ENCODE peak calls at places on chromosome 1, in nine cellular contexts. I, K, L, R, J, E, A, V and Z are unnamed samples. For H3K4me1, the result is how much of the 10 kb centered on the place peaks cover.

GRCh38 chr1:29050141-29050540 is 73.6 kb downstream of the TMEM200B start:
- DNase-seq in I (no peak), K (no peak), L (no peak), R (no peak), J (no peak), E (no peak), A (no peak), V (no peak), Z (no peak)

GRCh38 chr1:234707641-234708040 is 97.7 kb upstream of the IRF2BP2 start:
- DNase-seq in I (no peak), K (no peak), L (no peak), R (peak), J (no peak), E (no peak), A (no peak), V (no peak), Z (no peak)

GRCh38 chr1:108107658-108108057 is 92.5 kb downstream of the SLC25A24 start:
- DNase-seq in I (peak), K (no peak), L (peak), R (no peak), J (no peak), E (peak), A (no peak), V (no peak), Z (no peak)

GRCh38 chr1:66302810-66303209 is 231.1 kb upstream of the SGIP1 start:
- DNase-seq in I (peak), K (no peak), L (peak), R (no peak), J (no peak), E (no peak), A (no peak), V (no peak), Z (no peak)

GRCh38 chr1:31199301-31199790 is 40.3 kb downstream of the NKAIN1 start:
- DNase-seq in I (no peak), K (no peak), L (no peak), R (no peak), J (no peak), E (no peak), A (no peak), V (no peak), Z (no peak)

GRCh38 chr1:37622131-37622530 is 12.6 kb downstream of the RSPO1 start:
- DNase-seq in I (no peak), K (no peak), L (peak), R (no peak), J (no peak), E (no peak), A (no peak), V (no peak), Z (no peak)

GRCh38 chr1:20376880-20377494 is 86.3 kb downstream of the VWA5B1 start:
- DNase-seq in I (no peak), K (peak), L (peak), R (peak), J (no peak), E (peak), A (peak), V (no peak), Z (peak)

GRCh38 chr1:219414250-219414649 is 198.7 kb downstream of the ZC3H11B start:
- DNase-seq in I (no peak), K (no peak), L (no peak), R (no peak), J (no peak), E (no peak), A (no peak), V (no peak), Z (no peak)

GRCh38 chr1:205998457-205999241 is 4.5 kb downstream of the RAB7B start:
- DNase-seq in I (no peak), K (no peak), L (no peak), R (no peak), J (peak), E (no peak), A (peak), V (no peak), Z (no peak)

GRCh38 chr1:206703647-206704046 is 18.9 kb downstream of the MAPKAPK2 start:
- DNase-seq in I (no peak), K (no peak), L (no peak), R (no peak), J (peak), E (no peak), A (no peak), V (no peak), Z (no peak)

DNA sequence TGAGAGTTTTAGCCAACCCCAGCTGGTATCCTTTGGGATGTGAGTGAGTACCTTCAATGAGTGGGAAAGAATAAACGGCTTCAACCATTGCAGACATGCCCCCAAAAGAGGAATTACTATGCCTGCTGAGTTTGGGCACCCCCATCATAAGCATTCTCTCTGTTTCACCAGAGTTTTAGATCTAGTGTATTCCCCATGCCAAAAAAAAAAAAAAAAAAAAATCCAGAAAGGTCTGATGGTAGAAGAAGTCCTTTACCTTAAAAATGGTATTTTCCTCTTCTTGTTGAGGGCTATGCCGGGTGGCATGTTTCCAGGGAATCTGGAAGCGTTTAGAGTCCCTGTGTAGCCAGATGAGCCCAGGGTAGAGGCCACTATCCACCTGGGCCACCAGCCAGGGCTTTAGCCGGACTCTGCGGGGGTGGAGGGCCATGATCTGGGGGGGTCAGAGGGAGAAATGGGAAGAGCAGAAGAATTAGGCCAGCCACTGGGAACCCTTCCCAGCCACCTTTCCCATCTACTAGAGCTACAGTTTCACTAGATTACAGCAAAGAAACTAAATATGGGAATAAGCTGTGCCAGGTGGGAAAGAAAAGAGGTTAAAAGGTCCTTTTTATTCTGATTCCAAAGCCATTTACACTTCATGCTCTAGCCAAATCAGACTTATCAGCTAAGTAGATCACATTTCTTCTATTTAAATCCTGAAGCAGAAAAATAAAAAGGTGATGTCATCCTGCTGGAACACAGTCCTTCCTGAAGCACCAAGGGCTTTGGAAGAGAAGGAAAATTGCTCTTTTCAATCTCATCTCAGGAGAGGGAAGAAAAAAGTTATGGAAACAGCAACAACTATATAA is 4.7 kb downstream of the IRF6 start:
- DNase-seq in I (peak), K (peak), L (no peak), R (no peak), J (no peak), E (no peak), A (peak), V (no peak), Z (peak)
- TF ChIP-seq CTCF in I (no peak), K (no peak), L (no peak), R (no peak), J (no peak), E (no peak), A (no peak), V (no peak), Z (no peak)

GRCh38 chr1:203282720-203283542 is 22.4 kb upstream of the BTG2 start:
- DNase-seq in I (no peak), K (no peak), L (no peak), R (peak), J (peak), E (no peak), A (no peak), V (peak), Z (peak)

GRCh38 chr1:203281033-203281432 is 24.3 kb upstream of the BTG2 start:
- DNase-seq in I (peak), K (no peak), L (peak), R (no peak), J (peak), E (no peak), A (no peak), V (peak), Z (peak)

GRCh38 chr1:203281851-203282661 is 23.3 kb upstream of the BTG2 start:
- DNase-seq in I (no peak), K (no peak), L (no peak), R (no peak), J (no peak), E (no peak), A (no peak), V (peak), Z (peak)

GRCh38 chr1:203284411-203285208 is 20.7 kb upstream of the BTG2 start:
- DNase-seq in I (no peak), K (no peak), L (no peak), R (peak), J (peak), E (no peak), A (no peak), V (peak), Z (no peak)

DNA sequence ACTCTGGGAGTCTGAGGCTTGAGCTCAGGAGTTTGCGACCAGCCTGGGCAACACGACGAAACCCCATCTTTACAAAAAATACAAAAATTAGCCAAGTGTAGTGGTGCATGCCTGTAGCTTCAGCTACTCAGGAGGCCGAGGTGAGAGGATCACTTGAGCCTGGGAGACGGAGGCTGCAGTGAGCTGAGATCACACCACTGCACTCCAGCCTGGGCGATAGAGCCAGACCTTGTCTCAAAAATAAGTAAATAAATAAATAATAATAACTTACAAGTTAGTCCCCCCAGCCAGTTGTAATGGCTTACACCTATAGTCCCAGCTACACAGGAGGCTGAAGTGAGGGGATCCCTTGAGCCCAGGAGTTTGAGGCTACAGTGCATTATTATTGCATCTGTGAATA is 21.7 kb upstream of the BTG2 start:
- DNase-seq in I (no peak), K (no peak), L (no peak), R (no peak), J (no peak), E (no peak), A (no peak), V (no peak), Z (no peak)
- H3K4me1 ChIP-seq in I (under half), K (under half), L (under half), R (under half), J (under half), E (half or more), A (half or more), V (under half), Z (half or more)

GRCh38 chr1:6519935-6520621 is 28.6 kb upstream of the PLEKHG5 start:
- DNase-seq in I (peak), K (peak), L (no peak), R (no peak), J (no peak), E (peak), A (no peak), V (no peak), Z (no peak)
- H3K27ac ChIP-seq in I (no peak), K (no peak), L (no peak), R (no peak), J (no peak), E (peak), A (no peak), V (peak), Z (no peak)

GRCh38 chr1:41529621-41530395 is 45.3 kb upstream of the EDN2 start:
- DNase-seq in I (no peak), K (no peak), L (no peak), R (no peak), J (peak), E (no peak), A (no peak), V (peak), Z (no peak)
- TF ChIP-seq CTCF in I (no peak), K (no peak), L (no peak), R (no peak), J (no peak), E (no peak), A (no peak), V (no peak), Z (no peak)

GRCh38 chr1:103129255-103129654 is 20.9 kb upstream of the COL11A1 start:
- DNase-seq in I (peak), K (no peak), L (no peak), R (no peak), J (no peak), E (no peak), A (no peak), V (no peak), Z (no peak)

GRCh38 chr1:103125219-103125618 is 16.9 kb upstream of the COL11A1 start:
- DNase-seq in I (no peak), K (no peak), L (no peak), R (no peak), J (no peak), E (no peak), A (no peak), V (no peak), Z (no peak)

GRCh38 chr1:103129796-103130195 is 21.5 kb upstream of the COL11A1 start:
- DNase-seq in I (peak), K (no peak), L (no peak), R (no peak), J (no peak), E (no peak), A (no peak), V (no peak), Z (no peak)
- H3K4me1 ChIP-seq in I (under half), K (under half), L (under half), R (under half), J (under half), E (under half), A (under half), V (under half), Z (under half)

GRCh38 chr1:201551096-201551495 is 12.2 kb downstream of the NAV1 start:
- DNase-seq in I (no peak), K (no peak), L (no peak), R (no peak), J (no peak), E (no peak), A (no peak), V (no peak), Z (no peak)
- H3K27ac ChIP-seq in I (no peak), K (no peak), L (peak), R (no peak), J (no peak), E (no peak), A (no peak), V (no peak), Z (no peak)